ENCODE peak calls at places on chromosomes 7 and 10, in ten cellular contexts. One of them, this sample, is unnamed.

GRCh38 chr10:15813415-15813814 is 46.9 kb downstream of the MINDY3 start:
- DNase-seq in right lobe of liver: no peak
- DNase-seq in hepatocyte: no peak
- DNase-seq in PC-3: peak; percentile 79
- DNase-seq in right cardiac atrium: no peak
- DNase-seq in aorta: no peak
- DNase-seq in dorsolateral prefrontal cortex: no peak
- DNase-seq in pancreas: no peak
- DNase-seq in H9: no peak
- DNase-seq in K562: no peak
- DNase-seq in this sample: no peak

GRCh38 chr10:114616103-114616502 is 42.0 kb downstream of the ABLIM1 start:
- DNase-seq in right lobe of liver: no peak
- DNase-seq in hepatocyte: no peak
- DNase-seq in K562: no peak
- DNase-seq in H9: no peak
- DNase-seq in aorta: no peak
- DNase-seq in right cardiac atrium: no peak
- DNase-seq in PC-3: no peak
- DNase-seq in pancreas: no peak
- DNase-seq in dorsolateral prefrontal cortex: no peak
- DNase-seq in this sample: no peak

GRCh38 chr10:95559466-95559865 is 1.7 kb downstream of the SORBS1 start:
- DNase-seq in H9: peak; percentile 60
- DNase-seq in hepatocyte: no peak
- DNase-seq in dorsolateral prefrontal cortex: no peak
- DNase-seq in pancreas: no peak
- DNase-seq in aorta: peak; percentile 56
- DNase-seq in right lobe of liver: no peak
- DNase-seq in K562: no peak
- DNase-seq in PC-3: no peak
- DNase-seq in right cardiac atrium: no peak
- DNase-seq in this sample: no peak

GRCh38 chr10:61793760-61794713 is 107.5 kb upstream of the ARID5B start:
- DNase-seq in H9: no peak
- DNase-seq in pancreas: no peak
- DNase-seq in right lobe of liver: no peak
- DNase-seq in right cardiac atrium: no peak
- DNase-seq in aorta: no peak
- DNase-seq in dorsolateral prefrontal cortex: no peak
- DNase-seq in K562: no peak
- DNase-seq in hepatocyte: no peak
- DNase-seq in PC-3: peak; percentile 72
- DNase-seq in this sample: no peak

GRCh38 chr10:9833871-9834454 is 1183.7 kb upstream of the CELF2 start:
- DNase-seq in H9: no peak
- DNase-seq in K562: no peak
- DNase-seq in dorsolateral prefrontal cortex: no peak
- DNase-seq in hepatocyte: peak; percentile 33
- DNase-seq in pancreas: no peak
- DNase-seq in right lobe of liver: no peak
- DNase-seq in right cardiac atrium: no peak
- DNase-seq in PC-3: no peak
- DNase-seq in aorta: no peak
- DNase-seq in this sample: no peak

GRCh38 chr7:76003351-76003750 is 9.0 kb upstream of the TMEM120A start:
- DNase-seq in dorsolateral prefrontal cortex: no peak
- DNase-seq in right cardiac atrium: no peak
- DNase-seq in right lobe of liver: no peak
- DNase-seq in aorta: no peak
- DNase-seq in pancreas: no peak
- DNase-seq in hepatocyte: no peak
- DNase-seq in H9: no peak
- DNase-seq in K562: no peak
- DNase-seq in PC-3: no peak
- DNase-seq in this sample: no peak

GRCh38 chr10:126469692-126470091 is 81.4 kb upstream of the ADAM12 start:
- DNase-seq in right lobe of liver: no peak
- DNase-seq in H9: no peak
- DNase-seq in aorta: no peak
- DNase-seq in right cardiac atrium: no peak
- DNase-seq in pancreas: no peak
- DNase-seq in dorsolateral prefrontal cortex: no peak
- DNase-seq in PC-3: no peak
- DNase-seq in K562: no peak
- DNase-seq in hepatocyte: no peak
- DNase-seq in this sample: no peak

GRCh38 chr7:112994666-112995065 is 92.0 kb downstream of the GPR85 start:
- DNase-seq in H9: no peak
- DNase-seq in right cardiac atrium: no peak
- DNase-seq in dorsolateral prefrontal cortex: no peak
- DNase-seq in aorta: no peak
- DNase-seq in K562: no peak
- DNase-seq in right lobe of liver: no peak
- DNase-seq in pancreas: no peak
- DNase-seq in PC-3: no peak
- DNase-seq in hepatocyte: no peak
- DNase-seq in this sample: no peak

DNA sequence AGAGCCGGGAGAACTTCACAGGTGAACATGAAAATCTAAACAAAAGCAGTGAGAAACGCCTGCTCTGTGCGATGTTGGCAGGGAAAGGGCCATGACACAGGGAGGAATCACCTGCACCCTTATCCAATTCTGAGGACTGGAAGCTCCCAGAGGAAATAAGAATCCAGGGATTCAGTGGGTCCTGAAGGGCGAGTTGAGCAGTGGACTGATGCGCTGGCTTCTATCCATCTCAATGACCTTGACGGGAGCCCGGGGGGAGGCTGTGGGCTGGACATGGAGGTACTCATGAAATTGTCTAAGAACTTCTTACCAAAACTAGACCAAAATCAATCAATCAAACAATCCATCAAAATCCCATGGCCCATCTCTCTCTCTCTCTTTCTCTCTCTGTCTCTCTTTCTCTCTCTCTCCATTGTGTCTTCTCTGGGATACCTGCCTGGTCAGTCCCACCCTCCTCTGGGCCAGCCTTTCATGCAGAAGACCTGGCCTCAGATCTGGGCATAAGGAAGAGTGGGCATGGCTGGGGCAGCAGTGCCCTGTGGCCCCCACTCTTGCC is 7.2 kb downstream of the CPXM2 start:
- DNase-seq in pancreas: no peak
- DNase-seq in dorsolateral prefrontal cortex: no peak
- DNase-seq in right cardiac atrium: no peak
- DNase-seq in hepatocyte: no peak
- DNase-seq in PC-3: no peak
- DNase-seq in H9: no peak
- DNase-seq in right lobe of liver: no peak
- DNase-seq in aorta: no peak
- DNase-seq in K562: no peak
- DNase-seq in this sample: no peak
- H3K27ac ChIP-seq in pancreas: no peak overlapping the region
- H3K27ac ChIP-seq in dorsolateral prefrontal cortex: no peak overlapping the region
- H3K27ac ChIP-seq in right cardiac atrium: no peak overlapping the region
- H3K27ac ChIP-seq in hepatocyte: no peak overlapping the region
- H3K27ac ChIP-seq in PC-3: no peak overlapping the region
- H3K27ac ChIP-seq in H9: no peak overlapping the region
- H3K27ac ChIP-seq in right lobe of liver: no peak overlapping the region
- H3K27ac ChIP-seq in aorta: peak overlapping the region; percentile 97
- H3K27ac ChIP-seq in K562: no peak overlapping the region
- H3K27ac ChIP-seq in this sample: no peak overlapping the region

DNA sequence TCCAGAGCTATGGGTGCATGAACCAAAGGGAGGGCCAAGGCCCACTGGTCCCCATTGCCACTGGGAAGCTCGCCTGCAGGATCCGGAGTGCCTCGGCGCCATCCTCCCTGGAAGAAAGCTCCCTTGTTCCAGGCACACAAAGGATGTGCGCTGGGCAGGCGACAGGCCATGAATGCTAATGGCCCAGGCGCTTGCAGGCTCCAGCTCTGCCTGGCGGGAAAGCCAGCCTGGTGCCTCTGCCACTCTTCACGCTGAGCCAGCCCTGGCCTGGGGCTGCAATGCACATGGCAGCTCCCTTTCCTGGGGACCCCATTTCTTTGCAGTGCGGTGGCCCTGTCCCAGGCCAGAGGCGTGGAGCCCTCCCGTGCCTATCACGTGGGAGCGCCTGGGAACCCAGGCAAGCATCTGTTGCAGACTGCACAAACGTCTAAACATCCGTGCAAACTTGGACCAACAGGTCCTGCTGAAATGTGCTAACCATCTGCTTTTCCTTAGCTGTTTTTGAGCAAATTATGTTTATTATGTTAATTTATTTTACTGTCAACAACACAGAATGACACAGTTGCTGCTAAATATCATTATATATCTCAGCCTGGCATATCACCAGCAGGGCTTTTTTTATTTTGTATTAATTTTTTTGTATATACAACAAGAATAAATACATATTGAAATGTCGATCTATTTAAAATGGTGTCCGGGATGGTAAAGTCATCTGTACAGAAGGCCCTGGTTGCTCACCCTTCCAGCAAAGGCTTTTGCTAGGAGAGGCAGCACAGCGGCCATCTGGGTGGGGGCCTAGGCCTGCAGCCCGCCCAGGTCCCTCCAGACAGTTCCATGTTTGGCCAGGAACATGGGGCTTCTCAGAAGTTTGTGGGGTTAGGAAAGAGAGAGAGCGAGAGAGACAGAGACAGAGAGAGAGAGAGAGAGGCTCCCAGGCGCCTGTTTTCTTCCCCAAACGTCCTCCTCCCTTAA is 152.3 kb upstream of the LYZL2 start:
- DNase-seq in aorta: no peak
- DNase-seq in K562: no peak
- DNase-seq in pancreas: no peak
- DNase-seq in H9: no peak
- DNase-seq in right lobe of liver: no peak
- DNase-seq in PC-3: no peak
- DNase-seq in dorsolateral prefrontal cortex: peak; percentile 93
- DNase-seq in hepatocyte: no peak
- DNase-seq in right cardiac atrium: no peak
- DNase-seq in this sample: no peak
- H3K27ac ChIP-seq in aorta: no peak overlapping the region
- H3K27ac ChIP-seq in K562: no peak overlapping the region
- H3K27ac ChIP-seq in pancreas: no peak overlapping the region
- H3K27ac ChIP-seq in H9: no peak overlapping the region
- H3K27ac ChIP-seq in right lobe of liver: no peak overlapping the region
- H3K27ac ChIP-seq in PC-3: no peak overlapping the region
- H3K27ac ChIP-seq in dorsolateral prefrontal cortex: peak overlapping the region; percentile 97
- H3K27ac ChIP-seq in hepatocyte: no peak overlapping the region
- H3K27ac ChIP-seq in right cardiac atrium: no peak overlapping the region
- H3K27ac ChIP-seq in this sample: no peak overlapping the region

DNA sequence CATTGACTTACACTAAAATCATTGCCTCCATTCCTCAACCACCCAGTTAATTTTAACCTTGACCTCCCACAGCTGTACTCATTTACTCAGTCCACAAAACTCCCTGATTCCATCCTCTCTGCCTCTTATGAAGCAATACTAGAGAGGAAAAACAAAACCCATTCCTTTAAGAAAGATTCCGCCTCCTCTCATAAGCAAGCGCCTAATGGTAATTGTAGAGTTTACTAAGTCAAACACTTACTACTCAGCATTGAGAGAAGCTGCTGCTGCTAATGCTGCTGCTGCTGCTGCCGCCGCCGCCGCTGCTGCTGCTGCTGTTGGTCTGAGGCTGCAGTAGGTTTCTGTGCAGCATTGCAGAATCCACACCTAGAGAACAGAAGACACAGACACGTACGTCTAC is 2.1 kb upstream of the ADD3 start:
- DNase-seq in pancreas: peak; percentile 38
- DNase-seq in dorsolateral prefrontal cortex: peak; percentile 70
- DNase-seq in right cardiac atrium: peak; percentile 32
- DNase-seq in aorta: peak; percentile 51
- DNase-seq in PC-3: no peak
- DNase-seq in hepatocyte: peak; percentile 65
- DNase-seq in K562: peak; percentile 52
- DNase-seq in H9: peak; percentile 45
- DNase-seq in right lobe of liver: no peak
- DNase-seq in this sample: peak; percentile 38
- H3K27ac ChIP-seq in pancreas: peak overlapping the region; percentile 89
- H3K27ac ChIP-seq in dorsolateral prefrontal cortex: peak overlapping the region; percentile 95
- H3K27ac ChIP-seq in right cardiac atrium: peak overlapping the region; percentile 40
- H3K27ac ChIP-seq in aorta: peak overlapping the region; percentile 96
- H3K27ac ChIP-seq in PC-3: no peak overlapping the region
- H3K27ac ChIP-seq in hepatocyte: peak overlapping the region; percentile 98
- H3K27ac ChIP-seq in K562: peak overlapping the region; percentile 30
- H3K27ac ChIP-seq in H9: no peak overlapping the region
- H3K27ac ChIP-seq in right lobe of liver: no peak overlapping the region
- H3K27ac ChIP-seq in this sample: no peak overlapping the region

GRCh38 chr10:109984013-109984412 is 23.8 kb upstream of the ADD3 start:
- DNase-seq in PC-3: no peak
- DNase-seq in H9: no peak
- DNase-seq in aorta: no peak
- DNase-seq in hepatocyte: no peak
- DNase-seq in right lobe of liver: no peak
- DNase-seq in K562: no peak
- DNase-seq in dorsolateral prefrontal cortex: no peak
- DNase-seq in pancreas: no peak
- DNase-seq in right cardiac atrium: no peak
- DNase-seq in this sample: no peak

GRCh38 chr10:109982812-109983211 is 25.0 kb upstream of the ADD3 start:
- DNase-seq in dorsolateral prefrontal cortex: no peak
- DNase-seq in right lobe of liver: no peak
- DNase-seq in pancreas: no peak
- DNase-seq in hepatocyte: no peak
- DNase-seq in H9: no peak
- DNase-seq in PC-3: no peak
- DNase-seq in aorta: no peak
- DNase-seq in right cardiac atrium: no peak
- DNase-seq in K562: no peak
- DNase-seq in this sample: no peak

GRCh38 chr10:109987828-109988227 is 20.0 kb upstream of the ADD3 start:
- DNase-seq in PC-3: no peak
- DNase-seq in H9: no peak
- DNase-seq in aorta: no peak
- DNase-seq in right cardiac atrium: no peak
- DNase-seq in right lobe of liver: no peak
- DNase-seq in dorsolateral prefrontal cortex: no peak
- DNase-seq in hepatocyte: no peak
- DNase-seq in K562: no peak
- DNase-seq in pancreas: no peak
- DNase-seq in this sample: no peak

GRCh38 chr10:109988231-109988630 is 19.6 kb upstream of the ADD3 start:
- DNase-seq in right cardiac atrium: no peak
- DNase-seq in pancreas: no peak
- DNase-seq in H9: no peak
- DNase-seq in PC-3: no peak
- DNase-seq in hepatocyte: no peak
- DNase-seq in dorsolateral prefrontal cortex: no peak
- DNase-seq in right lobe of liver: no peak
- DNase-seq in K562: no peak
- DNase-seq in aorta: no peak
- DNase-seq in this sample: no peak

DNA sequence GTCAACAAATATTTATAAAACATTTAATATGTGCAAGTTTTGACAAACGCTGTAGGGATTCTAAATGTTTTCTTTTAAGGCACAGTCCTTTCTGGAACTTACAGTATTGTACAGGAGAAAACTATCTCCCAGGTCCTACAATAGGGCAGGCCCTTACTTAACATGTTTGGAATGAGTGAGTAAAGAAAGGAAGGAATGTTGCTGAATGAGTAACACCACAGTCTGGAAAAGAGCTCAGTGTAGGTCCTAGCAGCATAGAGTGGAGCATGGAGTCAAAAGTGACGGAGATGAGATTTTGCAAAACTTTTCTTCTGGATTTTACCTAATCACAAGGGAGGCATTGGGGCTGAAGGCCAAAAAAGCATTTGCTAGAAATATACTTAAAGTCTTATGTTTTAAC is 20.4 kb upstream of the ADD3 start:
- DNase-seq in PC-3: peak; percentile 54
- DNase-seq in K562: no peak
- DNase-seq in pancreas: no peak
- DNase-seq in right cardiac atrium: no peak
- DNase-seq in dorsolateral prefrontal cortex: no peak
- DNase-seq in hepatocyte: peak; percentile 26
- DNase-seq in H9: no peak
- DNase-seq in aorta: no peak
- DNase-seq in right lobe of liver: no peak
- DNase-seq in this sample: no peak
- H3K27ac ChIP-seq in PC-3: peak overlapping the region; percentile 1
- H3K27ac ChIP-seq in K562: no peak overlapping the region
- H3K27ac ChIP-seq in pancreas: no peak overlapping the region
- H3K27ac ChIP-seq in right cardiac atrium: no peak overlapping the region
- H3K27ac ChIP-seq in dorsolateral prefrontal cortex: no peak overlapping the region
- H3K27ac ChIP-seq in hepatocyte: peak overlapping the region; percentile 27
- H3K27ac ChIP-seq in H9: no peak overlapping the region
- H3K27ac ChIP-seq in aorta: no peak overlapping the region
- H3K27ac ChIP-seq in right lobe of liver: no peak overlapping the region
- H3K27ac ChIP-seq in this sample: no peak overlapping the region

This sample was measured in A549.